ENCODE peak calls at places on chromosomes 11 and 22, in eight cellular contexts. One of them, this sample, is unnamed.

GRCh38 chr11:86672007-86672621 is at the start of gene ME3:
- DNase-seq in H1: no peak
- DNase-seq in endothelial cell of umbilical vein: peak
- DNase-seq in SK-N-MC: no peak
- DNase-seq in HCT116: no peak
- DNase-seq in HepG2: no peak
- DNase-seq in GM12878: no peak
- DNase-seq in K562: no peak
- DNase-seq in this sample: peak

GRCh38 chr11:35554491-35555237 is 29.2 kb upstream of the PAMR1 start:
- DNase-seq in HepG2: no peak
- DNase-seq in GM12878: no peak
- DNase-seq in HCT116: no peak
- DNase-seq in H1: no peak
- DNase-seq in SK-N-MC: no peak
- DNase-seq in K562: no peak
- DNase-seq in endothelial cell of umbilical vein: no peak
- DNase-seq in this sample: peak

GRCh38 chr11:46513934-46514342 is 79.9 kb downstream of the AMBRA1 start:
- DNase-seq in endothelial cell of umbilical vein: peak
- DNase-seq in K562: peak
- DNase-seq in HCT116: no peak
- DNase-seq in HepG2: no peak
- DNase-seq in GM12878: no peak
- DNase-seq in H1: no peak
- DNase-seq in SK-N-MC: no peak
- DNase-seq in this sample: no peak

GRCh38 chr11:96228472-96228871 is 114.5 kb downstream of the MAML2 start:
- DNase-seq in endothelial cell of umbilical vein: peak
- DNase-seq in SK-N-MC: no peak
- DNase-seq in K562: no peak
- DNase-seq in H1: no peak
- DNase-seq in GM12878: no peak
- DNase-seq in HCT116: peak
- DNase-seq in HepG2: peak
- DNase-seq in this sample: no peak

GRCh38 chr11:32118025-32118974 is 27.4 kb downstream of the RCN1 start:
- DNase-seq in SK-N-MC: no peak
- DNase-seq in HCT116: peak
- DNase-seq in GM12878: no peak
- DNase-seq in K562: no peak
- DNase-seq in endothelial cell of umbilical vein: no peak
- DNase-seq in HepG2: peak
- DNase-seq in H1: no peak
- DNase-seq in this sample: no peak

GRCh38 chr11:12704049-12704448 is 29.8 kb downstream of the TEAD1 start:
- DNase-seq in HepG2: no peak
- DNase-seq in HCT116: no peak
- DNase-seq in K562: no peak
- DNase-seq in endothelial cell of umbilical vein: peak
- DNase-seq in GM12878: no peak
- DNase-seq in SK-N-MC: no peak
- DNase-seq in H1: no peak
- DNase-seq in this sample: no peak

GRCh38 chr11:107565219-107565937 is at the start of gene ALKBH8:
- DNase-seq in GM12878: peak
- DNase-seq in H1: no peak
- DNase-seq in HCT116: no peak
- DNase-seq in endothelial cell of umbilical vein: peak
- DNase-seq in K562: peak
- DNase-seq in SK-N-MC: no peak
- DNase-seq in HepG2: peak
- DNase-seq in this sample: peak

GRCh38 chr22:22745225-22746060 is 101.0 kb downstream of the GGTLC2 start:
- DNase-seq in H1: no peak
- DNase-seq in endothelial cell of umbilical vein: no peak
- DNase-seq in SK-N-MC: no peak
- DNase-seq in GM12878: no peak
- DNase-seq in HCT116: no peak
- DNase-seq in HepG2: peak
- DNase-seq in K562: peak
- DNase-seq in this sample: peak

GRCh38 chr22:42700355-42700754 is 20.3 kb downstream of the A4GALT start:
- DNase-seq in K562: no peak
- DNase-seq in SK-N-MC: no peak
- DNase-seq in HCT116: no peak
- DNase-seq in H1: no peak
- DNase-seq in GM12878: no peak
- DNase-seq in endothelial cell of umbilical vein: no peak
- DNase-seq in HepG2: no peak
- DNase-seq in this sample: no peak

GRCh38 chr22:34973016-34973415 is 92.9 kb upstream of the ISX start:
- DNase-seq in HCT116: no peak
- DNase-seq in GM12878: no peak
- DNase-seq in endothelial cell of umbilical vein: no peak
- DNase-seq in H1: no peak
- DNase-seq in K562: no peak
- DNase-seq in SK-N-MC: no peak
- DNase-seq in HepG2: no peak
- DNase-seq in this sample: no peak

GRCh38 chr11:10348650-10349280 is 43.9 kb downstream of the ADM start:
- DNase-seq in HCT116: no peak
- DNase-seq in SK-N-MC: no peak
- DNase-seq in GM12878: no peak
- DNase-seq in HepG2: peak
- DNase-seq in K562: no peak
- DNase-seq in endothelial cell of umbilical vein: no peak
- DNase-seq in H1: no peak
- DNase-seq in this sample: no peak

GRCh38 chr11:116357769-116358544 is 414.8 kb downstream of the BUD13 start:
- DNase-seq in SK-N-MC: no peak
- DNase-seq in H1: peak
- DNase-seq in GM12878: no peak
- DNase-seq in K562: peak
- DNase-seq in HCT116: peak
- DNase-seq in HepG2: no peak
- DNase-seq in endothelial cell of umbilical vein: peak
- DNase-seq in this sample: peak

GRCh38 chr22:37209140-37209845 is 3.0 kb downstream of the SSTR3 start:
- DNase-seq in H1: no peak
- DNase-seq in GM12878: no peak
- DNase-seq in SK-N-MC: no peak
- DNase-seq in K562: no peak
- DNase-seq in HCT116: no peak
- DNase-seq in HepG2: no peak
- DNase-seq in endothelial cell of umbilical vein: no peak
- DNase-seq in this sample: no peak

GRCh38 chr11:59141673-59142460 is 789 bp upstream of the FAM111A start:
- DNase-seq in HepG2: no peak
- DNase-seq in K562: no peak
- DNase-seq in HCT116: no peak
- DNase-seq in endothelial cell of umbilical vein: no peak
- DNase-seq in H1: no peak
- DNase-seq in SK-N-MC: no peak
- DNase-seq in GM12878: no peak
- DNase-seq in this sample: peak

GRCh38 chr22:27925331-27925730 is 6.3 kb upstream of the PITPNB start:
- DNase-seq in H1: no peak
- DNase-seq in HCT116: no peak
- DNase-seq in GM12878: no peak
- DNase-seq in endothelial cell of umbilical vein: no peak
- DNase-seq in HepG2: no peak
- DNase-seq in SK-N-MC: no peak
- DNase-seq in K562: no peak
- DNase-seq in this sample: no peak

GRCh38 chr22:40668611-40669390 is 10.5 kb upstream of the MCHR1 start:
- DNase-seq in K562: peak
- DNase-seq in GM12878: no peak
- DNase-seq in endothelial cell of umbilical vein: peak
- DNase-seq in HCT116: peak
- DNase-seq in HepG2: peak
- DNase-seq in H1: no peak
- DNase-seq in SK-N-MC: no peak
- DNase-seq in this sample: peak

GRCh38 chr22:35638408-35638807 is 9.8 kb upstream of the APOL6 start:
- DNase-seq in HepG2: no peak
- DNase-seq in SK-N-MC: no peak
- DNase-seq in HCT116: no peak
- DNase-seq in endothelial cell of umbilical vein: no peak
- DNase-seq in GM12878: no peak
- DNase-seq in H1: no peak
- DNase-seq in K562: no peak
- DNase-seq in this sample: no peak

GRCh38 chr11:5933116-5933515 is 8.9 kb upstream of the OR56A3 start:
- DNase-seq in endothelial cell of umbilical vein: no peak
- DNase-seq in SK-N-MC: no peak
- DNase-seq in H1: no peak
- DNase-seq in GM12878: no peak
- DNase-seq in HepG2: no peak
- DNase-seq in HCT116: no peak
- DNase-seq in K562: no peak
- DNase-seq in this sample: no peak

GRCh38 chr11:92304271-92304670 is 79.7 kb downstream of the FAT3 start:
- DNase-seq in K562: no peak
- DNase-seq in endothelial cell of umbilical vein: no peak
- DNase-seq in H1: no peak
- DNase-seq in HepG2: no peak
- DNase-seq in SK-N-MC: no peak
- DNase-seq in HCT116: no peak
- DNase-seq in GM12878: no peak
- DNase-seq in this sample: no peak

GRCh38 chr11:102357116-102357515 is 10.1 kb downstream of the BIRC2 start:
- DNase-seq in GM12878: no peak
- DNase-seq in K562: no peak
- DNase-seq in SK-N-MC: no peak
- DNase-seq in H1: no peak
- DNase-seq in HCT116: no peak
- DNase-seq in endothelial cell of umbilical vein: no peak
- DNase-seq in HepG2: no peak
- DNase-seq in this sample: no peak

GRCh38 chr22:38694945-38695344 is 5.8 kb downstream of the JOSD1 start:
- DNase-seq in GM12878: no peak
- DNase-seq in endothelial cell of umbilical vein: peak
- DNase-seq in SK-N-MC: no peak
- DNase-seq in H1: no peak
- DNase-seq in HepG2: no peak
- DNase-seq in K562: no peak
- DNase-seq in HCT116: no peak
- DNase-seq in this sample: no peak

GRCh38 chr11:31687256-31687655 is 123.9 kb downstream of the PAX6 start:
- DNase-seq in HepG2: no peak
- DNase-seq in HCT116: no peak
- DNase-seq in H1: no peak
- DNase-seq in endothelial cell of umbilical vein: no peak
- DNase-seq in SK-N-MC: no peak
- DNase-seq in GM12878: no peak
- DNase-seq in K562: no peak
- DNase-seq in this sample: no peak

GRCh38 chr11:118532091-118532490 is 1.1 kb downstream of the TMEM25 start:
- DNase-seq in SK-N-MC: no peak
- DNase-seq in GM12878: no peak
- DNase-seq in H1: no peak
- DNase-seq in HCT116: no peak
- DNase-seq in endothelial cell of umbilical vein: no peak
- DNase-seq in K562: no peak
- DNase-seq in HepG2: no peak
- DNase-seq in this sample: no peak

GRCh38 chr11:16494918-16495691 is 138.8 kb upstream of the SOX6 start:
- DNase-seq in endothelial cell of umbilical vein: no peak
- DNase-seq in H1: no peak
- DNase-seq in GM12878: no peak
- DNase-seq in SK-N-MC: no peak
- DNase-seq in K562: no peak
- DNase-seq in HCT116: no peak
- DNase-seq in HepG2: no peak
- DNase-seq in this sample: no peak

DNA sequence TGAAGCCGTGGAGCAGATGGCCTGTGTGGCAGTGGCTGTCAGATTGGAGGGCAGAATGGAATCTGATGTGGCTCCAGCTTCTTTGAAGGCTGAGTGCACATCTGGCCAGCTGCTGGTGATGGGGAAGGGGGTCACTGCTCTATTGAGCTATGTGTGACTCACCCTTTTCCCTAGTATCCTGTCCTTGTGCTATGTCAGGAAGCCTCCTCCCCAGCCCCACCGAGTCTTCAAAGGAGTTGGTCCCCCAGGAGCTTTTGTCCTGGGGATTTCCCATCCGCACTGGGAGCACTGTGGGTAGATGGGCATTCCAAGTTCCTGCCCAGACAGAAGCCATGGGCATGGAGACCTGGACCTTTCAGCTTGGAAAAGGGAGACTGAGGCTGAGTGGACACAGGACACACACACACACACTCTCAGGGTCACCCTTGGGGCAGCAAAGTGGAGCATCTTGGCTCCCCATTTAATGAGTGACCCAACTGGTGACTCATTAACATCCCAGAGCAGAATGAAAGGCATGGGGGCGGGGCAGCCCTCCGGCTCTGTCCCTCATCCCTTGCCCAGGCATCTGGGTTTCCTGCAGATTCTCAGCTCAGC is 3.3 kb downstream of the SERPINH1 start:
- DNase-seq in K562: no peak
- DNase-seq in SK-N-MC: no peak
- DNase-seq in H1: no peak
- DNase-seq in HepG2: peak
- DNase-seq in HCT116: no peak
- DNase-seq in GM12878: no peak
- DNase-seq in endothelial cell of umbilical vein: peak
- DNase-seq in this sample: no peak
- TF ChIP-seq POLR2AphosphoS5 in K562: no peak
- TF ChIP-seq POLR2AphosphoS5 in SK-N-MC: no peak
- TF ChIP-seq POLR2AphosphoS5 in H1: peak
- TF ChIP-seq POLR2AphosphoS5 in HepG2: no peak
- TF ChIP-seq POLR2AphosphoS5 in HCT116: no peak
- TF ChIP-seq POLR2AphosphoS5 in GM12878: no peak
- TF ChIP-seq POLR2AphosphoS5 in endothelial cell of umbilical vein: peak
- TF ChIP-seq POLR2AphosphoS5 in this sample: no peak

GRCh38 chr11:120390585-120390922 is 54.3 kb downstream of the ARHGEF12 start:
- DNase-seq in HCT116: no peak
- DNase-seq in endothelial cell of umbilical vein: peak
- DNase-seq in H1: no peak
- DNase-seq in HepG2: peak
- DNase-seq in SK-N-MC: no peak
- DNase-seq in GM12878: no peak
- DNase-seq in K562: no peak
- DNase-seq in this sample: no peak
- TF ChIP-seq EZH2 in HCT116: no peak
- TF ChIP-seq EZH2 in endothelial cell of umbilical vein: no peak
- TF ChIP-seq EZH2 in H1: no peak
- TF ChIP-seq EZH2 in HepG2: no peak
- TF ChIP-seq EZH2 in SK-N-MC: no peak
- TF ChIP-seq EZH2 in GM12878: no peak
- TF ChIP-seq EZH2 in K562: no peak
- TF ChIP-seq EZH2 in this sample: no peak

GRCh38 chr22:31477329-31477728 is 12.3 kb downstream of the EIF4ENIF1 start:
- DNase-seq in HepG2: no peak
- DNase-seq in GM12878: peak
- DNase-seq in H1: no peak
- DNase-seq in HCT116: no peak
- DNase-seq in endothelial cell of umbilical vein: no peak
- DNase-seq in K562: no peak
- DNase-seq in SK-N-MC: no peak
- DNase-seq in this sample: no peak
- TF ChIP-seq POLR2AphosphoS5 in HepG2: no peak
- TF ChIP-seq POLR2AphosphoS5 in GM12878: no peak
- TF ChIP-seq POLR2AphosphoS5 in H1: no peak
- TF ChIP-seq POLR2AphosphoS5 in HCT116: no peak
- TF ChIP-seq POLR2AphosphoS5 in endothelial cell of umbilical vein: no peak
- TF ChIP-seq POLR2AphosphoS5 in K562: no peak
- TF ChIP-seq POLR2AphosphoS5 in SK-N-MC: no peak
- TF ChIP-seq POLR2AphosphoS5 in this sample: no peak

GRCh38 chr11:64117763-64118459 is 48.0 kb downstream of the MACROD1 start:
- DNase-seq in GM12878: no peak
- DNase-seq in SK-N-MC: no peak
- DNase-seq in HepG2: no peak
- DNase-seq in endothelial cell of umbilical vein: no peak
- DNase-seq in H1: no peak
- DNase-seq in HCT116: no peak
- DNase-seq in K562: no peak
- DNase-seq in this sample: no peak
- TF ChIP-seq EZH2 in GM12878: no peak
- TF ChIP-seq EZH2 in SK-N-MC: no peak
- TF ChIP-seq EZH2 in HepG2: no peak
- TF ChIP-seq EZH2 in endothelial cell of umbilical vein: no peak
- TF ChIP-seq EZH2 in H1: no peak
- TF ChIP-seq EZH2 in HCT116: no peak
- TF ChIP-seq EZH2 in K562: no peak
- TF ChIP-seq EZH2 in this sample: no peak

This sample was measured in GM23338.